ENCODE peak calls at places on chromosomes 11 and 22, in five cellular contexts. U is colonic mucosa, T is heart left ventricle, A is NCI-H187 treated with DMSO at 0.1 percent for 48 hours, Z is head of caudate nucleus. J is an unnamed sample.

GRCh38 chr11:123438191-123438627 is 8.1 kb downstream of the GRAMD1B start:
- DNase-seq in U (no peak), T (no peak), A (no peak), Z (no peak), J (no peak)

GRCh38 chr11:48170840-48171233 is 45.8 kb upstream of the OR4B1 start:
- DNase-seq in U (no peak), T (no peak), A (no peak), Z (no peak), J (no peak)

GRCh38 chr11:111978028-111978771 is 41.1 kb downstream of the DIXDC1 start:
- DNase-seq in U (peak; percentile 36), T (peak; percentile 56), A (no peak), Z (peak; percentile 74), J (peak; percentile 68)

GRCh38 chr22:37431811-37432707 is 4.8 kb upstream of the ELFN2 start:
- DNase-seq in U (no peak), T (no peak), A (no peak), Z (no peak), J (peak; percentile 89)

GRCh38 chr11:3723014-3723708 is 52.0 kb upstream of the CHRNA10 start:
- DNase-seq in U (no peak), T (no peak), A (no peak), Z (no peak), J (peak; percentile 66)

GRCh38 chr11:86749376-86749775 is 51.0 kb upstream of the PRSS23 start:
- DNase-seq in U (no peak), T (no peak), A (no peak), Z (no peak), J (no peak)

GRCh38 chr22:44583076-44583760 is 85.2 kb upstream of the RTL6 start:
- DNase-seq in U (no peak), T (peak; percentile 10), A (no peak), Z (no peak), J (peak; percentile 8)

GRCh38 chr22:26671317-26672059 is 14.1 kb downstream of the MIAT start:
- DNase-seq in U (peak; percentile 45), T (peak; percentile 43), A (no peak), Z (no peak), J (peak; percentile 43)

GRCh38 chr11:132278801-132279574 is 908.6 kb downstream of the NTM start:
- DNase-seq in U (no peak), T (no peak), A (peak; percentile 22), Z (no peak), J (no peak)

GRCh38 chr22:35230839-35231584 is 26.3 kb upstream of the HMGXB4 start:
- DNase-seq in U (peak; percentile 27), T (no peak), A (no peak), Z (no peak), J (no peak)

GRCh38 chr11:88100161-88100560 is 75.1 kb downstream of the RAB38 start:
- DNase-seq in U (no peak), T (no peak), A (no peak), Z (no peak), J (no peak)

GRCh38 chr11:11786771-11787170 is 55.0 kb upstream of the USP47 start:
- DNase-seq in U (no peak), T (no peak), A (no peak), Z (no peak), J (peak; percentile 11)

GRCh38 chr11:6523253-6523652 is 26.2 kb downstream of the DNHD1 start:
- DNase-seq in U (no peak), T (no peak), A (no peak), Z (no peak), J (peak; percentile 52)

GRCh38 chr22:40965936-40966557 is 14.9 kb downstream of the RBX1 start:
- DNase-seq in U (no peak), T (no peak), A (no peak), Z (no peak), J (no peak)

GRCh38 chr11:72411623-72412532 is 22.5 kb downstream of the CLPB start:
- DNase-seq in U (no peak), T (peak; percentile 34), A (no peak), Z (no peak), J (no peak)

GRCh38 chr11:71485466-71485865 is 32.5 kb downstream of the NADSYN1 start:
- DNase-seq in U (no peak), T (no peak), A (no peak), Z (no peak), J (no peak)

GRCh38 chr11:110295487-110296225 is 758 bp downstream of the RDX start:
- DNase-seq in U (peak; percentile 48), T (peak; percentile 53), A (no peak), Z (peak; percentile 21), J (peak; percentile 48)

GRCh38 chr22:36227396-36227795 is 11.9 kb downstream of the APOL2 start:
- DNase-seq in U (no peak), T (no peak), A (no peak), Z (no peak), J (no peak)

GRCh38 chr22:45296628-45297297 is 12.0 kb downstream of the UPK3A start:
- DNase-seq in U (no peak), T (no peak), A (no peak), Z (no peak), J (no peak)

GRCh38 chr11:104964247-104964646 is 4.1 kb downstream of the CASP4 start:
- DNase-seq in U (no peak), T (no peak), A (no peak), Z (no peak), J (no peak)

GRCh38 chr22:22371031-22371541 is 126.5 kb downstream of the VPREB1 start:
- DNase-seq in U (no peak), T (no peak), A (no peak), Z (no peak), J (no peak)

GRCh38 chr11:30919389-30920172 is 333.4 kb upstream of the MPPED2 start:
- DNase-seq in U (no peak), T (no peak), A (no peak), Z (no peak), J (no peak)

GRCh38 chr22:38135133-38135706 is 24.7 kb upstream of the BAIAP2L2 start:
- DNase-seq in U (no peak), T (no peak), A (no peak), Z (no peak), J (peak; percentile 79)

GRCh38 chr11:43923327-43924111 is 18.9 kb upstream of the C11orf96 start:
- DNase-seq in U (no peak), T (peak; percentile 57), A (no peak), Z (no peak), J (no peak)

GRCh38 chr22:31561238-31561887 is 65.0 kb downstream of the SFI1 start:
- DNase-seq in U (peak; percentile 83), T (peak; percentile 69), A (peak; percentile 10), Z (peak; percentile 56), J (peak; percentile 67)

GRCh38 chr11:46112961-46113617 is 8.2 kb downstream of the PHF21A start:
- DNase-seq in U (peak; percentile 39), T (no peak), A (no peak), Z (no peak), J (peak; percentile 73)

GRCh38 chr22:21726650-21727049 is 8.9 kb downstream of the YPEL1 start:
- DNase-seq in U (no peak), T (no peak), A (no peak), Z (no peak), J (no peak)

GRCh38 chr11:117941163-117941707 is 12.0 kb upstream of the TMPRSS13 start:
- DNase-seq in U (no peak), T (no peak), A (no peak), Z (no peak), J (peak; percentile 73)

GRCh38 chr11:36619502-36619901 is 21.5 kb upstream of the RAG2 start:
- DNase-seq in U (no peak), T (no peak), A (no peak), Z (no peak), J (no peak)

GRCh38 chr11:58060939-58061672 is 30.4 kb downstream of the OR6Q1 start:
- DNase-seq in U (no peak), T (no peak), A (no peak), Z (no peak), J (no peak)

GRCh38 chr11:122398167-122398566 is 257.4 kb upstream of the UBASH3B start:
- DNase-seq in U (no peak), T (no peak), A (no peak), Z (no peak), J (no peak)

GRCh38 chr11:78231962-78232459 is 43.3 kb downstream of the USP35 start:
- DNase-seq in U (no peak), T (no peak), A (no peak), Z (no peak), J (peak; percentile 13)

GRCh38 chr11:60530454-60530853 is 15.3 kb downstream of the MS4A13 start:
- DNase-seq in U (no peak), T (no peak), A (no peak), Z (no peak), J (no peak)

GRCh38 chr11:47464479-47464878 is 15.5 kb upstream of the RAPSN start:
- DNase-seq in U (no peak), T (no peak), A (peak; percentile 97), Z (no peak), J (no peak)

GRCh38 chr22:29625090-29625825 is 21.8 kb downstream of the NF2 start:
- DNase-seq in U (peak; percentile 44), T (no peak), A (no peak), Z (peak; percentile 29), J (peak; percentile 31)

GRCh38 chr22:46639843-46640242 is 19.7 kb downstream of the GRAMD4 start:
- DNase-seq in U (no peak), T (no peak), A (no peak), Z (no peak), J (no peak)

GRCh38 chr22:33593818-33594217 is 326.5 kb downstream of the LARGE1 start:
- DNase-seq in U (no peak), T (no peak), A (no peak), Z (no peak), J (no peak)

GRCh38 chr22:46011627-46012181 is 34.7 kb upstream of the WNT7B start:
- DNase-seq in U (no peak), T (peak; percentile 27), A (no peak), Z (no peak), J (no peak)

J was measured in RWPE1.